ENCODE peak calls at places on chromosomes 13 and 19, in eight cellular contexts. One of them, this sample, is unnamed.

GRCh38 chr19:47658431-47659383 is 49.8 kb downstream of the BICRA start:
- DNase-seq in IMR-90: no peak
- DNase-seq in right cardiac atrium: peak; percentile 27
- DNase-seq in left lung: no peak
- DNase-seq in fibroblast of lung: peak; percentile 92
- DNase-seq in thoracic aorta: no peak
- DNase-seq in aorta: no peak
- DNase-seq in neural progenitor cell: no peak
- DNase-seq in this sample: no peak

GRCh38 chr19:8305798-8306197 is 2.4 kb downstream of the CD320 start:
- DNase-seq in fibroblast of lung: no peak
- DNase-seq in neural progenitor cell: no peak
- DNase-seq in left lung: no peak
- DNase-seq in aorta: peak; percentile 50
- DNase-seq in right cardiac atrium: no peak
- DNase-seq in thoracic aorta: no peak
- DNase-seq in IMR-90: no peak
- DNase-seq in this sample: peak; percentile 9

GRCh38 chr13:101144808-101145419 is 271.4 kb downstream of the NALCN start:
- DNase-seq in neural progenitor cell: peak; percentile 72
- DNase-seq in right cardiac atrium: no peak
- DNase-seq in left lung: no peak
- DNase-seq in fibroblast of lung: peak; percentile 47
- DNase-seq in thoracic aorta: no peak
- DNase-seq in IMR-90: peak; percentile 71
- DNase-seq in aorta: no peak
- DNase-seq in this sample: peak; percentile 33

GRCh38 chr13:89695343-89696257 is 1651.9 kb upstream of the MIR17HG start:
- DNase-seq in aorta: no peak
- DNase-seq in IMR-90: peak; percentile 8
- DNase-seq in thoracic aorta: no peak
- DNase-seq in neural progenitor cell: peak; percentile 60
- DNase-seq in left lung: no peak
- DNase-seq in fibroblast of lung: peak; percentile 27
- DNase-seq in right cardiac atrium: no peak
- DNase-seq in this sample: peak; percentile 24

GRCh38 chr13:28047784-28048388 is 52.5 kb downstream of the FLT3 start:
- DNase-seq in right cardiac atrium: no peak
- DNase-seq in neural progenitor cell: no peak
- DNase-seq in aorta: no peak
- DNase-seq in left lung: no peak
- DNase-seq in IMR-90: peak; percentile 79
- DNase-seq in thoracic aorta: no peak
- DNase-seq in fibroblast of lung: peak; percentile 9
- DNase-seq in this sample: no peak

GRCh38 chr19:18809149-18809978 is 18.3 kb upstream of the COMP start:
- DNase-seq in right cardiac atrium: peak; percentile 84
- DNase-seq in aorta: peak; percentile 81
- DNase-seq in fibroblast of lung: peak; percentile 59
- DNase-seq in left lung: peak; percentile 57
- DNase-seq in neural progenitor cell: no peak
- DNase-seq in IMR-90: peak; percentile 78
- DNase-seq in thoracic aorta: no peak
- DNase-seq in this sample: no peak

GRCh38 chr19:19160489-19161035 is 9.5 kb downstream of the MEF2B start:
- DNase-seq in left lung: no peak
- DNase-seq in neural progenitor cell: no peak
- DNase-seq in IMR-90: no peak
- DNase-seq in right cardiac atrium: no peak
- DNase-seq in fibroblast of lung: no peak
- DNase-seq in thoracic aorta: no peak
- DNase-seq in aorta: no peak
- DNase-seq in this sample: no peak

GRCh38 chr13:83730674-83731073 is 151.6 kb downstream of the SLITRK1 start:
- DNase-seq in left lung: no peak
- DNase-seq in thoracic aorta: no peak
- DNase-seq in fibroblast of lung: no peak
- DNase-seq in aorta: peak; percentile 28
- DNase-seq in IMR-90: no peak
- DNase-seq in right cardiac atrium: no peak
- DNase-seq in neural progenitor cell: no peak
- DNase-seq in this sample: no peak

GRCh38 chr13:59088716-59089115 is 1075.0 kb downstream of the DIAPH3 start:
- DNase-seq in left lung: no peak
- DNase-seq in thoracic aorta: no peak
- DNase-seq in IMR-90: peak; percentile 78
- DNase-seq in right cardiac atrium: no peak
- DNase-seq in aorta: no peak
- DNase-seq in fibroblast of lung: peak; percentile 91
- DNase-seq in neural progenitor cell: no peak
- DNase-seq in this sample: no peak

GRCh38 chr19:30670562-30671513 is 298.7 kb downstream of the ZNF536 start:
- DNase-seq in thoracic aorta: no peak
- DNase-seq in aorta: peak; percentile 41
- DNase-seq in IMR-90: no peak
- DNase-seq in neural progenitor cell: no peak
- DNase-seq in right cardiac atrium: peak; percentile 27
- DNase-seq in left lung: no peak
- DNase-seq in fibroblast of lung: no peak
- DNase-seq in this sample: no peak

GRCh38 chr13:45412274-45413049 is 5.7 kb downstream of the SLC25A30 start:
- DNase-seq in right cardiac atrium: no peak
- DNase-seq in thoracic aorta: no peak
- DNase-seq in IMR-90: peak; percentile 69
- DNase-seq in neural progenitor cell: no peak
- DNase-seq in aorta: no peak
- DNase-seq in left lung: no peak
- DNase-seq in fibroblast of lung: peak; percentile 13
- DNase-seq in this sample: no peak

GRCh38 chr19:12838893-12839656 is 760 bp downstream of the MAST1 start:
- DNase-seq in right cardiac atrium: no peak
- DNase-seq in neural progenitor cell: peak; percentile 23
- DNase-seq in fibroblast of lung: no peak
- DNase-seq in aorta: no peak
- DNase-seq in left lung: no peak
- DNase-seq in IMR-90: no peak
- DNase-seq in thoracic aorta: no peak
- DNase-seq in this sample: peak; percentile 29

GRCh38 chr13:106917024-106917491 is 349.1 kb upstream of the ARGLU1 start:
- DNase-seq in thoracic aorta: no peak
- DNase-seq in aorta: no peak
- DNase-seq in right cardiac atrium: peak; percentile 71
- DNase-seq in neural progenitor cell: peak; percentile 42
- DNase-seq in IMR-90: no peak
- DNase-seq in fibroblast of lung: no peak
- DNase-seq in left lung: no peak
- DNase-seq in this sample: no peak

GRCh38 chr19:18704054-18704453 is 20.6 kb downstream of the CRTC1 start:
- DNase-seq in left lung: no peak
- DNase-seq in neural progenitor cell: no peak
- DNase-seq in thoracic aorta: no peak
- DNase-seq in fibroblast of lung: no peak
- DNase-seq in aorta: no peak
- DNase-seq in right cardiac atrium: no peak
- DNase-seq in IMR-90: no peak
- DNase-seq in this sample: no peak

GRCh38 chr19:2210987-2211740 is 25.0 kb downstream of the PLEKHJ1 start:
- DNase-seq in IMR-90: no peak
- DNase-seq in left lung: no peak
- DNase-seq in right cardiac atrium: no peak
- DNase-seq in fibroblast of lung: no peak
- DNase-seq in neural progenitor cell: no peak
- DNase-seq in thoracic aorta: no peak
- DNase-seq in aorta: no peak
- DNase-seq in this sample: no peak

GRCh38 chr19:48806818-48807589 is 3.8 kb downstream of the BCAT2 start:
- DNase-seq in fibroblast of lung: peak; percentile 40
- DNase-seq in IMR-90: peak; percentile 39
- DNase-seq in right cardiac atrium: no peak
- DNase-seq in left lung: no peak
- DNase-seq in aorta: no peak
- DNase-seq in neural progenitor cell: peak; percentile 42
- DNase-seq in thoracic aorta: no peak
- DNase-seq in this sample: peak; percentile 64

GRCh38 chr19:6066661-6067646 is 43.3 kb downstream of the RFX2 start:
- DNase-seq in aorta: peak; percentile 97
- DNase-seq in thoracic aorta: peak; percentile 96
- DNase-seq in fibroblast of lung: peak; percentile 92
- DNase-seq in right cardiac atrium: peak; percentile 98
- DNase-seq in IMR-90: peak; percentile 86
- DNase-seq in left lung: peak; percentile 94
- DNase-seq in neural progenitor cell: peak; percentile 98
- DNase-seq in this sample: peak; percentile 96

GRCh38 chr19:40006273-40006691 is 9.4 kb downstream of the ZNF546 start:
- DNase-seq in thoracic aorta: no peak
- DNase-seq in fibroblast of lung: peak; percentile 87
- DNase-seq in neural progenitor cell: no peak
- DNase-seq in IMR-90: peak; percentile 95
- DNase-seq in right cardiac atrium: no peak
- DNase-seq in left lung: no peak
- DNase-seq in aorta: no peak
- DNase-seq in this sample: no peak

GRCh38 chr13:40187836-40188591 is 478.4 kb downstream of the FOXO1 start:
- DNase-seq in neural progenitor cell: no peak
- DNase-seq in left lung: no peak
- DNase-seq in thoracic aorta: no peak
- DNase-seq in fibroblast of lung: peak; percentile 12
- DNase-seq in right cardiac atrium: no peak
- DNase-seq in aorta: no peak
- DNase-seq in IMR-90: no peak
- DNase-seq in this sample: no peak

GRCh38 chr13:74025369-74025768 is 108.8 kb downstream of the KLF12 start:
- DNase-seq in fibroblast of lung: no peak
- DNase-seq in neural progenitor cell: no peak
- DNase-seq in thoracic aorta: no peak
- DNase-seq in IMR-90: no peak
- DNase-seq in aorta: no peak
- DNase-seq in left lung: no peak
- DNase-seq in right cardiac atrium: no peak
- DNase-seq in this sample: no peak

GRCh38 chr13:74024856-74025255 is 109.3 kb downstream of the KLF12 start:
- DNase-seq in left lung: no peak
- DNase-seq in IMR-90: no peak
- DNase-seq in thoracic aorta: no peak
- DNase-seq in neural progenitor cell: no peak
- DNase-seq in fibroblast of lung: no peak
- DNase-seq in aorta: no peak
- DNase-seq in right cardiac atrium: no peak
- DNase-seq in this sample: no peak

GRCh38 chr13:74024314-74024713 is 109.9 kb downstream of the KLF12 start:
- DNase-seq in aorta: no peak
- DNase-seq in thoracic aorta: no peak
- DNase-seq in left lung: no peak
- DNase-seq in neural progenitor cell: no peak
- DNase-seq in right cardiac atrium: peak; percentile 62
- DNase-seq in IMR-90: no peak
- DNase-seq in fibroblast of lung: no peak
- DNase-seq in this sample: no peak

GRCh38 chr13:74017301-74018092 is 116.7 kb downstream of the KLF12 start:
- DNase-seq in IMR-90: no peak
- DNase-seq in left lung: no peak
- DNase-seq in right cardiac atrium: no peak
- DNase-seq in neural progenitor cell: no peak
- DNase-seq in aorta: no peak
- DNase-seq in fibroblast of lung: no peak
- DNase-seq in thoracic aorta: no peak
- DNase-seq in this sample: no peak

GRCh38 chr13:74021507-74021906 is 112.7 kb downstream of the KLF12 start:
- DNase-seq in IMR-90: no peak
- DNase-seq in thoracic aorta: no peak
- DNase-seq in left lung: no peak
- DNase-seq in fibroblast of lung: no peak
- DNase-seq in right cardiac atrium: no peak
- DNase-seq in aorta: no peak
- DNase-seq in neural progenitor cell: no peak
- DNase-seq in this sample: no peak
- H3K4me1 ChIP-seq in IMR-90: no peaks in the 10 kb centered on the region
- H3K4me1 ChIP-seq in thoracic aorta: no peaks in the 10 kb centered on the region
- H3K4me1 ChIP-seq in left lung: no peaks in the 10 kb centered on the region
- H3K4me1 ChIP-seq in fibroblast of lung: no peaks in the 10 kb centered on the region
- H3K4me1 ChIP-seq in right cardiac atrium: peaks cover under 1% of the 10 kb centered on the region
- H3K4me1 ChIP-seq in aorta: peaks cover under 1% of the 10 kb centered on the region
- H3K4me1 ChIP-seq in neural progenitor cell: no peaks in the 10 kb centered on the region
- H3K4me1 ChIP-seq in this sample: no peaks in the 10 kb centered on the region

GRCh38 chr13:25300861-25301346 is 521 bp upstream of the NUP58 start:
- DNase-seq in left lung: peak; percentile 38
- DNase-seq in IMR-90: no peak
- DNase-seq in right cardiac atrium: peak; percentile 66
- DNase-seq in fibroblast of lung: no peak
- DNase-seq in neural progenitor cell: peak; percentile 5
- DNase-seq in thoracic aorta: no peak
- DNase-seq in aorta: peak; percentile 76
- DNase-seq in this sample: no peak
- H3K4me3 ChIP-seq in left lung: peak overlapping the region; percentile 75
- H3K4me3 ChIP-seq in IMR-90: peak overlapping the region; percentile 92
- H3K4me3 ChIP-seq in right cardiac atrium: peak overlapping the region; percentile 45
- H3K4me3 ChIP-seq in fibroblast of lung: peak overlapping the region; percentile 68
- H3K4me3 ChIP-seq in neural progenitor cell: peak overlapping the region; percentile 68
- H3K4me3 ChIP-seq in thoracic aorta: peak overlapping the region; percentile 78
- H3K4me3 ChIP-seq in aorta: peak overlapping the region; percentile 34
- H3K4me3 ChIP-seq in this sample: peak overlapping the region; percentile 91

DNA sequence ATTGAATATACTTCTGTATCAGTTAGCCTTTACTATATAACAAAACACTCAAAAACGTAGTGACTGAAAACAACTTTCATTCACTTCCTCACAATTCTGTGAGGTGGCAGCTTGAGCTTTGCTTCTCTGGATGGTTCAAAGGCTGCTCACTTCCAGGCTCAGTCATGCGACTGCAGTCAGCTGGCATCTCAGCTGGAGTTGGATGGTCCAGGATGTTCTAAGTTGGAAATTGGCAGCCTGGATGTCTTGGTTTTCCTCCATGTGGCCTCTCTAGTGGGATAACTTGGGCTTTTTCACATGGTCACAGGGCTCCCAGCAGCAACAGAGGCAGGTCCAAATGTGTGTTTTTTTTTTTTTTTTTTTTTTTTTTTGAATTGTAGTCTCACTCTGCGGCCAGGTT is 204.4 kb downstream of the LACC1 start:
- DNase-seq in neural progenitor cell: no peak
- DNase-seq in thoracic aorta: no peak
- DNase-seq in right cardiac atrium: no peak
- DNase-seq in fibroblast of lung: no peak
- DNase-seq in IMR-90: no peak
- DNase-seq in left lung: no peak
- DNase-seq in aorta: no peak
- DNase-seq in this sample: no peak
- H3K9me3 ChIP-seq in neural progenitor cell: no peaks in the 10 kb centered on the region
- H3K9me3 ChIP-seq in thoracic aorta: no peaks in the 10 kb centered on the region
- H3K9me3 ChIP-seq in right cardiac atrium: no peaks in the 10 kb centered on the region
- H3K9me3 ChIP-seq in fibroblast of lung: no peaks in the 10 kb centered on the region
- H3K9me3 ChIP-seq in IMR-90: peaks cover 2% of the 10 kb centered on the region
- H3K9me3 ChIP-seq in left lung: peaks cover 2% of the 10 kb centered on the region
- H3K9me3 ChIP-seq in aorta: no peaks in the 10 kb centered on the region
- H3K9me3 ChIP-seq in this sample: no peaks in the 10 kb centered on the region

DNA sequence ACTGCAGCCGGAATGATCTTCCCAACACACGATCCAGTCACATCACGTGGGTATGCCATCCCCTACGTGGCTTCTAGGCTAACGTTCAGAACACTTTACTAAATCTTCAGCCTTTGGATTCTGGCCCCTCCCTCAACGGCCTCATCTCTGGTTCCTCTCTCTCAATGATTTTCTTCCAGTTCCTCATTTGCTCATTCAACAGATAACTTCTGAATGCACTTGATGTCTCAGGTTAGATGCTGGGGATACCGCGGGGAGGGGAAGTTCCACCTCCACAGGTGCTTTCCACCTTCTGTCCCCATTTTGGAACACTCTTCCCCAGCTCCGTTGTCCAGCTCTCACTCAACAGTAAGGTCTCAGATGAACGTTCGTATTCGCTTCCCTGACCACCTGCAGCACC is 66.1 kb downstream of the ATP7B start:
- DNase-seq in thoracic aorta: no peak
- DNase-seq in right cardiac atrium: no peak
- DNase-seq in aorta: no peak
- DNase-seq in neural progenitor cell: no peak
- DNase-seq in IMR-90: no peak
- DNase-seq in fibroblast of lung: no peak
- DNase-seq in left lung: no peak
- DNase-seq in this sample: no peak
- H3K4me1 ChIP-seq in thoracic aorta: no peaks in the 10 kb centered on the region
- H3K4me1 ChIP-seq in right cardiac atrium: no peaks in the 10 kb centered on the region
- H3K4me1 ChIP-seq in aorta: no peaks in the 10 kb centered on the region
- H3K4me1 ChIP-seq in neural progenitor cell: no peaks in the 10 kb centered on the region
- H3K4me1 ChIP-seq in IMR-90: no peaks in the 10 kb centered on the region
- H3K4me1 ChIP-seq in fibroblast of lung: no peaks in the 10 kb centered on the region
- H3K4me1 ChIP-seq in left lung: no peaks in the 10 kb centered on the region
- H3K4me1 ChIP-seq in this sample: no peaks in the 10 kb centered on the region